ENCODE peak calls at places on chromosome 1, in nine cellular contexts. One of them, this sample, is unnamed.

GRCh38 chr1:69662321-69662720 is 94.6 kb downstream of the LRRC7 start:
- DNase-seq in cardiac muscle cell: no peak
- DNase-seq in adipocyte: no peak
- DNase-seq in brain microvascular endothelial cell: no peak
- DNase-seq in cardiac fibroblast: no peak
- DNase-seq in AG04450: no peak
- DNase-seq in spleen: no peak
- DNase-seq in thoracic aorta: no peak
- DNase-seq in lower leg skin: no peak
- DNase-seq in this sample: no peak

GRCh38 chr1:40122865-40123264 is 25.8 kb upstream of the PPT1 start:
- DNase-seq in cardiac muscle cell: no peak
- DNase-seq in AG04450: no peak
- DNase-seq in thoracic aorta: no peak
- DNase-seq in cardiac fibroblast: no peak
- DNase-seq in adipocyte: no peak
- DNase-seq in spleen: no peak
- DNase-seq in lower leg skin: no peak
- DNase-seq in brain microvascular endothelial cell: no peak
- DNase-seq in this sample: no peak

GRCh38 chr1:203001986-203002385 is 5.2 kb upstream of the TMEM183A start:
- DNase-seq in adipocyte: no peak
- DNase-seq in brain microvascular endothelial cell: no peak
- DNase-seq in thoracic aorta: no peak
- DNase-seq in spleen: no peak
- DNase-seq in lower leg skin: no peak
- DNase-seq in cardiac fibroblast: no peak
- DNase-seq in cardiac muscle cell: no peak
- DNase-seq in AG04450: no peak
- DNase-seq in this sample: no peak

GRCh38 chr1:93598861-93599439 is 82.7 kb downstream of the BCAR3 start:
- DNase-seq in lower leg skin: no peak
- DNase-seq in brain microvascular endothelial cell: no peak
- DNase-seq in AG04450: no peak
- DNase-seq in adipocyte: no peak
- DNase-seq in spleen: peak
- DNase-seq in thoracic aorta: no peak
- DNase-seq in cardiac fibroblast: no peak
- DNase-seq in cardiac muscle cell: no peak
- DNase-seq in this sample: no peak

GRCh38 chr1:97158704-97159103 is 437.1 kb downstream of the PTBP2 start:
- DNase-seq in lower leg skin: no peak
- DNase-seq in cardiac muscle cell: no peak
- DNase-seq in spleen: no peak
- DNase-seq in thoracic aorta: no peak
- DNase-seq in cardiac fibroblast: no peak
- DNase-seq in brain microvascular endothelial cell: no peak
- DNase-seq in adipocyte: no peak
- DNase-seq in AG04450: no peak
- DNase-seq in this sample: no peak

GRCh38 chr1:160773088-160773487 is 22.9 kb upstream of the LY9 start:
- DNase-seq in AG04450: no peak
- DNase-seq in brain microvascular endothelial cell: no peak
- DNase-seq in lower leg skin: no peak
- DNase-seq in cardiac fibroblast: no peak
- DNase-seq in spleen: no peak
- DNase-seq in thoracic aorta: no peak
- DNase-seq in adipocyte: no peak
- DNase-seq in cardiac muscle cell: no peak
- DNase-seq in this sample: no peak

GRCh38 chr1:212070720-212071302 is 35.3 kb downstream of the DTL start:
- DNase-seq in spleen: no peak
- DNase-seq in lower leg skin: no peak
- DNase-seq in cardiac muscle cell: peak
- DNase-seq in adipocyte: peak
- DNase-seq in AG04450: peak
- DNase-seq in brain microvascular endothelial cell: peak
- DNase-seq in thoracic aorta: no peak
- DNase-seq in cardiac fibroblast: peak
- DNase-seq in this sample: peak

GRCh38 chr1:44276006-44276405 is 62.7 kb downstream of the DMAP1 start:
- DNase-seq in cardiac fibroblast: peak
- DNase-seq in adipocyte: peak
- DNase-seq in cardiac muscle cell: peak
- DNase-seq in lower leg skin: no peak
- DNase-seq in brain microvascular endothelial cell: peak
- DNase-seq in thoracic aorta: no peak
- DNase-seq in AG04450: no peak
- DNase-seq in spleen: no peak
- DNase-seq in this sample: peak

GRCh38 chr1:176987016-176987415 is 177.5 kb downstream of the ASTN1 start:
- DNase-seq in thoracic aorta: no peak
- DNase-seq in lower leg skin: no peak
- DNase-seq in spleen: no peak
- DNase-seq in adipocyte: peak
- DNase-seq in brain microvascular endothelial cell: no peak
- DNase-seq in AG04450: no peak
- DNase-seq in cardiac fibroblast: peak
- DNase-seq in cardiac muscle cell: peak
- DNase-seq in this sample: peak

GRCh38 chr1:205301220-205301821 is 20.2 kb downstream of the NUAK2 start:
- DNase-seq in cardiac muscle cell: peak
- DNase-seq in lower leg skin: no peak
- DNase-seq in AG04450: peak
- DNase-seq in brain microvascular endothelial cell: peak
- DNase-seq in cardiac fibroblast: peak
- DNase-seq in spleen: no peak
- DNase-seq in adipocyte: peak
- DNase-seq in thoracic aorta: no peak
- DNase-seq in this sample: peak

GRCh38 chr1:36658838-36659237 is 176.1 kb upstream of the CSF3R start:
- DNase-seq in thoracic aorta: no peak
- DNase-seq in adipocyte: no peak
- DNase-seq in cardiac fibroblast: no peak
- DNase-seq in AG04450: no peak
- DNase-seq in lower leg skin: no peak
- DNase-seq in spleen: no peak
- DNase-seq in brain microvascular endothelial cell: no peak
- DNase-seq in cardiac muscle cell: no peak
- DNase-seq in this sample: no peak

GRCh38 chr1:115144176-115144575 is 54.9 kb upstream of the TSPAN2 start:
- DNase-seq in thoracic aorta: no peak
- DNase-seq in adipocyte: no peak
- DNase-seq in cardiac muscle cell: no peak
- DNase-seq in cardiac fibroblast: no peak
- DNase-seq in brain microvascular endothelial cell: no peak
- DNase-seq in lower leg skin: no peak
- DNase-seq in AG04450: no peak
- DNase-seq in spleen: no peak
- DNase-seq in this sample: no peak

GRCh38 chr1:43058545-43059360 is 100.1 kb upstream of the SLC2A1 start:
- DNase-seq in cardiac fibroblast: peak
- DNase-seq in cardiac muscle cell: peak
- DNase-seq in AG04450: no peak
- DNase-seq in brain microvascular endothelial cell: no peak
- DNase-seq in thoracic aorta: no peak
- DNase-seq in spleen: no peak
- DNase-seq in adipocyte: peak
- DNase-seq in lower leg skin: no peak
- DNase-seq in this sample: peak

GRCh38 chr1:46067652-46068051 is 64.8 kb downstream of the PIK3R3 start:
- DNase-seq in cardiac muscle cell: no peak
- DNase-seq in lower leg skin: no peak
- DNase-seq in thoracic aorta: no peak
- DNase-seq in adipocyte: no peak
- DNase-seq in brain microvascular endothelial cell: no peak
- DNase-seq in AG04450: no peak
- DNase-seq in cardiac fibroblast: no peak
- DNase-seq in spleen: no peak
- DNase-seq in this sample: no peak

GRCh38 chr1:35428360-35428759 is 128.8 kb downstream of the KIAA0319L start:
- DNase-seq in lower leg skin: no peak
- DNase-seq in brain microvascular endothelial cell: no peak
- DNase-seq in AG04450: no peak
- DNase-seq in thoracic aorta: no peak
- DNase-seq in spleen: no peak
- DNase-seq in cardiac muscle cell: no peak
- DNase-seq in cardiac fibroblast: no peak
- DNase-seq in adipocyte: no peak
- DNase-seq in this sample: no peak

GRCh38 chr1:110184414-110184813 is 25.7 kb upstream of the KCNC4 start:
- DNase-seq in cardiac fibroblast: no peak
- DNase-seq in adipocyte: no peak
- DNase-seq in spleen: no peak
- DNase-seq in AG04450: no peak
- DNase-seq in brain microvascular endothelial cell: no peak
- DNase-seq in lower leg skin: no peak
- DNase-seq in cardiac muscle cell: no peak
- DNase-seq in thoracic aorta: no peak
- DNase-seq in this sample: no peak

GRCh38 chr1:89069955-89070354 is 4.9 kb upstream of the GBP1 start:
- DNase-seq in spleen: no peak
- DNase-seq in adipocyte: peak
- DNase-seq in cardiac muscle cell: no peak
- DNase-seq in thoracic aorta: no peak
- DNase-seq in lower leg skin: no peak
- DNase-seq in brain microvascular endothelial cell: no peak
- DNase-seq in cardiac fibroblast: peak
- DNase-seq in AG04450: no peak
- DNase-seq in this sample: peak
- H3K4me3 ChIP-seq in spleen: peak
- H3K4me3 ChIP-seq in adipocyte: peak
- H3K4me3 ChIP-seq in cardiac muscle cell: no peak
- H3K4me3 ChIP-seq in thoracic aorta: peak
- H3K4me3 ChIP-seq in lower leg skin: no peak
- H3K4me3 ChIP-seq in brain microvascular endothelial cell: no peak
- H3K4me3 ChIP-seq in cardiac fibroblast: peak
- H3K4me3 ChIP-seq in AG04450: peak
- H3K4me3 ChIP-seq in this sample: peak

DNA sequence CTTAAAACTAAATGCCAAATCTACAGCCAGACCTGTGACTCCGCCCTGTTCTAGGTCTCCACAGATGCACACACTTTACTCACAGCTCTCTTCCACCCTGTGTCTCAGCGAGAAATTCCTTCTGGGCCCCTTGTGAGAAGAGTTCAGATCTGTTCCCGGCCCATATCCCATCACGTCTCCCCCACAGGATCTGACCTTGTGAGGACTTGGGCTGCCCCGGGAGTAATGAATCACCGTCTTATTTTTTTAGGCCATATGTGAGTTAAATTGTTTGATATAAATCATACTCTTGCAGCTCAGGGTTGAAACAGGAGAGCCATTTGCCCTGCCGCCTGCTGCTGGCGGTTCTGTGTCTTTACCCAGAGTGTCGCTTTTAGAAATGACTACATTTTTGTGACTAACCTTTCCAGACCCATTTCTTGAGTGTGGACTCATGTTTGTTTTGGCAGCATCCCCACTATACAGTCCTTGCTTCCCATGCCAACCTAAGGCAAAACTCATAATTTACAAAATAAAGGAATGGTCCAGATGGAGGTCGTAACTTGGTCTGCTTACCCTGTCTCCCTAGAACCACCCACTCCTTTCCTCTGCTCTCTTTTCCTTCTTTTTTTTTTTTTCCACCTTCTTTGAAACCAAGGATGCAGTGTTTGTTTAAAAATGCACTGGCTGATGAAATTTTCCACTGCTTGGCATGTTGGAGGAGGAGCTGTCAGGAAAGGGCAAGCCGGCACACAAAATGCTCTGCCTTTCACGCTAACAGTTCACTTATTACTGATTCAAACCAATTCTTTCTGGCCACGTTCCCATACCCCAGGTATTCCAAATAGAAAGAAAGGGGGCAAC is 98.0 kb upstream of the C1orf105 start:
- DNase-seq in spleen: no peak
- DNase-seq in thoracic aorta: peak
- DNase-seq in AG04450: no peak
- DNase-seq in brain microvascular endothelial cell: peak
- DNase-seq in lower leg skin: peak
- DNase-seq in adipocyte: peak
- DNase-seq in cardiac muscle cell: peak
- DNase-seq in cardiac fibroblast: peak
- DNase-seq in this sample: peak
- H3K4me3 ChIP-seq in spleen: no peak
- H3K4me3 ChIP-seq in thoracic aorta: peak
- H3K4me3 ChIP-seq in AG04450: peak
- H3K4me3 ChIP-seq in brain microvascular endothelial cell: peak
- H3K4me3 ChIP-seq in lower leg skin: no peak
- H3K4me3 ChIP-seq in adipocyte: peak
- H3K4me3 ChIP-seq in cardiac muscle cell: no peak
- H3K4me3 ChIP-seq in cardiac fibroblast: peak
- H3K4me3 ChIP-seq in this sample: peak

GRCh38 chr1:181124206-181124825 is 35.8 kb downstream of the IER5 start:
- DNase-seq in adipocyte: no peak
- DNase-seq in cardiac muscle cell: no peak
- DNase-seq in AG04450: no peak
- DNase-seq in lower leg skin: no peak
- DNase-seq in thoracic aorta: no peak
- DNase-seq in cardiac fibroblast: no peak
- DNase-seq in brain microvascular endothelial cell: no peak
- DNase-seq in spleen: no peak
- DNase-seq in this sample: no peak
- H3K4me3 ChIP-seq in adipocyte: no peak
- H3K4me3 ChIP-seq in cardiac muscle cell: no peak
- H3K4me3 ChIP-seq in AG04450: no peak
- H3K4me3 ChIP-seq in lower leg skin: no peak
- H3K4me3 ChIP-seq in thoracic aorta: no peak
- H3K4me3 ChIP-seq in cardiac fibroblast: no peak
- H3K4me3 ChIP-seq in brain microvascular endothelial cell: no peak
- H3K4me3 ChIP-seq in spleen: no peak
- H3K4me3 ChIP-seq in this sample: no peak

GRCh38 chr1:153776971-153777370 is 1.8 kb downstream of the SLC27A3 start:
- DNase-seq in lower leg skin: no peak
- DNase-seq in AG04450: no peak
- DNase-seq in brain microvascular endothelial cell: no peak
- DNase-seq in thoracic aorta: no peak
- DNase-seq in cardiac muscle cell: no peak
- DNase-seq in cardiac fibroblast: no peak
- DNase-seq in adipocyte: no peak
- DNase-seq in spleen: no peak
- DNase-seq in this sample: no peak

GRCh38 chr1:153776352-153776751 is 1.1 kb downstream of the SLC27A3 start:
- DNase-seq in adipocyte: no peak
- DNase-seq in cardiac muscle cell: no peak
- DNase-seq in AG04450: no peak
- DNase-seq in thoracic aorta: no peak
- DNase-seq in lower leg skin: no peak
- DNase-seq in spleen: peak
- DNase-seq in cardiac fibroblast: no peak
- DNase-seq in brain microvascular endothelial cell: no peak
- DNase-seq in this sample: no peak

GRCh38 chr1:153778051-153778823 is 3.0 kb downstream of the SLC27A3 start:
- DNase-seq in AG04450: no peak
- DNase-seq in spleen: peak
- DNase-seq in lower leg skin: no peak
- DNase-seq in cardiac fibroblast: no peak
- DNase-seq in thoracic aorta: no peak
- DNase-seq in adipocyte: no peak
- DNase-seq in brain microvascular endothelial cell: no peak
- DNase-seq in cardiac muscle cell: no peak
- DNase-seq in this sample: no peak

GRCh38 chr1:153778824-153779519 is 3.8 kb downstream of the SLC27A3 start:
- DNase-seq in thoracic aorta: no peak
- DNase-seq in lower leg skin: no peak
- DNase-seq in AG04450: no peak
- DNase-seq in spleen: peak
- DNase-seq in brain microvascular endothelial cell: no peak
- DNase-seq in cardiac muscle cell: no peak
- DNase-seq in cardiac fibroblast: no peak
- DNase-seq in adipocyte: no peak
- DNase-seq in this sample: no peak

GRCh38 chr1:153777648-153778047 is 2.4 kb downstream of the SLC27A3 start:
- DNase-seq in cardiac muscle cell: peak
- DNase-seq in adipocyte: no peak
- DNase-seq in brain microvascular endothelial cell: no peak
- DNase-seq in lower leg skin: no peak
- DNase-seq in cardiac fibroblast: peak
- DNase-seq in AG04450: no peak
- DNase-seq in thoracic aorta: peak
- DNase-seq in spleen: no peak
- DNase-seq in this sample: no peak
- H3K4me3 ChIP-seq in cardiac muscle cell: no peak
- H3K4me3 ChIP-seq in adipocyte: peak
- H3K4me3 ChIP-seq in brain microvascular endothelial cell: no peak
- H3K4me3 ChIP-seq in lower leg skin: no peak
- H3K4me3 ChIP-seq in cardiac fibroblast: no peak
- H3K4me3 ChIP-seq in AG04450: no peak
- H3K4me3 ChIP-seq in thoracic aorta: peak
- H3K4me3 ChIP-seq in spleen: no peak
- H3K4me3 ChIP-seq in this sample: peak

This sample was measured in fibroblast of pulmonary artery.